ENCODE peak calls at places on chromosomes 13 and 19, in nine cellular contexts. One of them, this sample, is unnamed.
A peak's percentile ranks its signal among the peaks of the same experiment; 100 is the strongest.

GRCh38 chr19:18300930-18301717 is 19.7 kb upstream of the JUND start:
- DNase-seq in Panc1: no peak
- DNase-seq in cardiac muscle cell: peak; percentile 52
- DNase-seq in stimulated activated CD8-positive, alpha-beta memory T cell treated with anti-CD3 and anti-CD28 coated beads, Interleukin-15, amount 100 ng/mL, for 1 hour: no peak
- DNase-seq in germinal center: no peak
- DNase-seq in EH: peak; percentile 86
- DNase-seq in fibroblast of pulmonary artery: peak; percentile 55
- DNase-seq in glutamatergic neuron: no peak
- DNase-seq in transverse colon: peak; percentile 79
- DNase-seq in this sample: no peak

GRCh38 chr13:67223024-67223423 is 7.1 kb downstream of the PCDH9 start:
- DNase-seq in Panc1: no peak
- DNase-seq in cardiac muscle cell: peak; percentile 36
- DNase-seq in stimulated activated CD8-positive, alpha-beta memory T cell treated with anti-CD3 and anti-CD28 coated beads, Interleukin-15, amount 100 ng/mL, for 1 hour: no peak
- DNase-seq in germinal center: no peak
- DNase-seq in EH: peak; percentile 43
- DNase-seq in fibroblast of pulmonary artery: peak; percentile 63
- DNase-seq in glutamatergic neuron: no peak
- DNase-seq in transverse colon: no peak
- DNase-seq in this sample: peak; percentile 54

GRCh38 chr13:80931766-80932165 is 590.8 kb upstream of the SPRY2 start:
- DNase-seq in Panc1: no peak
- DNase-seq in cardiac muscle cell: peak; percentile 46
- DNase-seq in stimulated activated CD8-positive, alpha-beta memory T cell treated with anti-CD3 and anti-CD28 coated beads, Interleukin-15, amount 100 ng/mL, for 1 hour: no peak
- DNase-seq in germinal center: no peak
- DNase-seq in EH: no peak
- DNase-seq in fibroblast of pulmonary artery: peak; percentile 66
- DNase-seq in glutamatergic neuron: no peak
- DNase-seq in transverse colon: no peak
- DNase-seq in this sample: no peak

GRCh38 chr19:6626764-6627163 is 35.8 kb upstream of the CD70 start:
- DNase-seq in Panc1: no peak
- DNase-seq in cardiac muscle cell: no peak
- DNase-seq in stimulated activated CD8-positive, alpha-beta memory T cell treated with anti-CD3 and anti-CD28 coated beads, Interleukin-15, amount 100 ng/mL, for 1 hour: no peak
- DNase-seq in germinal center: no peak
- DNase-seq in EH: no peak
- DNase-seq in fibroblast of pulmonary artery: no peak
- DNase-seq in glutamatergic neuron: no peak
- DNase-seq in transverse colon: no peak
- DNase-seq in this sample: no peak

GRCh38 chr19:32231691-32232090 is 113.7 kb upstream of the ZNF507 start:
- DNase-seq in Panc1: no peak
- DNase-seq in cardiac muscle cell: no peak
- DNase-seq in stimulated activated CD8-positive, alpha-beta memory T cell treated with anti-CD3 and anti-CD28 coated beads, Interleukin-15, amount 100 ng/mL, for 1 hour: no peak
- DNase-seq in germinal center: no peak
- DNase-seq in EH: no peak
- DNase-seq in fibroblast of pulmonary artery: no peak
- DNase-seq in glutamatergic neuron: no peak
- DNase-seq in transverse colon: no peak
- DNase-seq in this sample: no peak

GRCh38 chr13:113941571-113942191 is 32.2 kb downstream of the C13orf46 start:
- DNase-seq in Panc1: no peak
- DNase-seq in cardiac muscle cell: peak; percentile 37
- DNase-seq in stimulated activated CD8-positive, alpha-beta memory T cell treated with anti-CD3 and anti-CD28 coated beads, Interleukin-15, amount 100 ng/mL, for 1 hour: no peak
- DNase-seq in germinal center: no peak
- DNase-seq in EH: peak; percentile 38
- DNase-seq in fibroblast of pulmonary artery: no peak
- DNase-seq in glutamatergic neuron: no peak
- DNase-seq in transverse colon: no peak
- DNase-seq in this sample: no peak

GRCh38 chr19:42143341-42144234 is 11.3 kb upstream of the POU2F2 start:
- DNase-seq in Panc1: no peak
- DNase-seq in cardiac muscle cell: peak; percentile 65
- DNase-seq in stimulated activated CD8-positive, alpha-beta memory T cell treated with anti-CD3 and anti-CD28 coated beads, Interleukin-15, amount 100 ng/mL, for 1 hour: no peak
- DNase-seq in germinal center: no peak
- DNase-seq in EH: peak; percentile 59
- DNase-seq in fibroblast of pulmonary artery: peak; percentile 58
- DNase-seq in glutamatergic neuron: no peak
- DNase-seq in transverse colon: no peak
- DNase-seq in this sample: no peak

GRCh38 chr19:18488838-18489626 is 32.8 kb downstream of the ELL start:
- DNase-seq in Panc1: no peak
- DNase-seq in cardiac muscle cell: no peak
- DNase-seq in stimulated activated CD8-positive, alpha-beta memory T cell treated with anti-CD3 and anti-CD28 coated beads, Interleukin-15, amount 100 ng/mL, for 1 hour: no peak
- DNase-seq in germinal center: no peak
- DNase-seq in EH: no peak
- DNase-seq in fibroblast of pulmonary artery: no peak
- DNase-seq in glutamatergic neuron: peak; percentile 74
- DNase-seq in transverse colon: peak; percentile 45
- DNase-seq in this sample: no peak

GRCh38 chr13:75547917-75548316 is 1.7 kb upstream of the UCHL3 start:
- DNase-seq in Panc1: no peak
- DNase-seq in cardiac muscle cell: no peak
- DNase-seq in stimulated activated CD8-positive, alpha-beta memory T cell treated with anti-CD3 and anti-CD28 coated beads, Interleukin-15, amount 100 ng/mL, for 1 hour: no peak
- DNase-seq in germinal center: no peak
- DNase-seq in EH: no peak
- DNase-seq in fibroblast of pulmonary artery: no peak
- DNase-seq in glutamatergic neuron: no peak
- DNase-seq in transverse colon: no peak
- DNase-seq in this sample: no peak